ENCODE peak calls at places on chromosomes 7 and 10, in nine cellular contexts. D is testis, Y is epithelial cell of esophagus, L is fibroblast of the aortic adventitia, U is lower lobe of right lung, E is fibroblast of mammary gland, O is fibroblast of villous mesenchyme, P is PC-3, T is HFF-Myc. J is an unnamed sample.

GRCh38 chr7:767941-768729 is 41.1 kb upstream of the PRKAR1B start:
- DNase-seq in D (peak; percentile 90), Y (no peak), L (peak; percentile 67), U (no peak), E (peak; percentile 97), O (peak; percentile 96), P (no peak), T (no peak), J (peak; percentile 38)

GRCh38 chr7:100171087-100171681 is 2.8 kb upstream of the GAL3ST4 start:
- DNase-seq in D (peak; percentile 33), Y (no peak), L (no peak), U (no peak), E (no peak), O (no peak), P (no peak), T (no peak), J (no peak)

GRCh38 chr7:15104411-15105092 is 202.0 kb upstream of the DGKB start:
- DNase-seq in D (no peak), Y (no peak), L (no peak), U (no peak), E (no peak), O (peak; percentile 2), P (no peak), T (no peak), J (no peak)

GRCh38 chr7:1744296-1745017 is 74.4 kb downstream of the ELFN1 start:
- DNase-seq in D (no peak), Y (no peak), L (no peak), U (no peak), E (no peak), O (no peak), P (no peak), T (no peak), J (no peak)

GRCh38 chr7:151645311-151645710 is 125.6 kb upstream of the RHEB start:
- DNase-seq in D (no peak), Y (peak; percentile 17), L (no peak), U (no peak), E (no peak), O (no peak), P (no peak), T (no peak), J (no peak)

GRCh38 chr7:26549281-26549943 is 257.8 kb downstream of the SNX10 start:
- DNase-seq in D (no peak), Y (no peak), L (no peak), U (no peak), E (no peak), O (no peak), P (peak; percentile 98), T (peak; percentile 5), J (no peak)

GRCh38 chr10:101563007-101563406 is 25.1 kb downstream of the POLL start:
- DNase-seq in D (peak; percentile 6), Y (no peak), L (no peak), U (no peak), E (no peak), O (no peak), P (no peak), T (no peak), J (no peak)

GRCh38 chr7:50142421-50143113 is 49.5 kb upstream of the ZPBP start:
- DNase-seq in D (no peak), Y (peak; percentile 37), L (peak; percentile 60), U (no peak), E (peak; percentile 42), O (peak; percentile 35), P (peak; percentile 59), T (peak; percentile 17), J (peak; percentile 66)

GRCh38 chr10:11237571-11237970 is 219.9 kb downstream of the CELF2 start:
- DNase-seq in D (no peak), Y (no peak), L (no peak), U (no peak), E (no peak), O (no peak), P (no peak), T (no peak), J (no peak)

GRCh38 chr10:103111031-103111917 is 81.8 kb downstream of the NT5C2 start:
- DNase-seq in D (no peak), Y (no peak), L (peak; percentile 41), U (no peak), E (peak; percentile 52), O (peak; percentile 70), P (no peak), T (peak; percentile 30), J (no peak)

GRCh38 chr10:32577448-32577847 is 131.5 kb downstream of the CCDC7 start:
- DNase-seq in D (no peak), Y (peak; percentile 14), L (no peak), U (no peak), E (peak; percentile 5), O (no peak), P (peak; percentile 40), T (no peak), J (no peak)

GRCh38 chr10:110502851-110503301 is 5.2 kb downstream of the DUSP5 start:
- DNase-seq in D (peak; percentile 71), Y (no peak), L (peak; percentile 93), U (no peak), E (peak; percentile 90), O (peak; percentile 58), P (peak; percentile 63), T (no peak), J (peak; percentile 17)

GRCh38 chr7:17806631-17807030 is 133.7 kb downstream of the SNX13 start:
- DNase-seq in D (no peak), Y (no peak), L (no peak), U (no peak), E (no peak), O (no peak), P (no peak), T (no peak), J (no peak)

DNA sequence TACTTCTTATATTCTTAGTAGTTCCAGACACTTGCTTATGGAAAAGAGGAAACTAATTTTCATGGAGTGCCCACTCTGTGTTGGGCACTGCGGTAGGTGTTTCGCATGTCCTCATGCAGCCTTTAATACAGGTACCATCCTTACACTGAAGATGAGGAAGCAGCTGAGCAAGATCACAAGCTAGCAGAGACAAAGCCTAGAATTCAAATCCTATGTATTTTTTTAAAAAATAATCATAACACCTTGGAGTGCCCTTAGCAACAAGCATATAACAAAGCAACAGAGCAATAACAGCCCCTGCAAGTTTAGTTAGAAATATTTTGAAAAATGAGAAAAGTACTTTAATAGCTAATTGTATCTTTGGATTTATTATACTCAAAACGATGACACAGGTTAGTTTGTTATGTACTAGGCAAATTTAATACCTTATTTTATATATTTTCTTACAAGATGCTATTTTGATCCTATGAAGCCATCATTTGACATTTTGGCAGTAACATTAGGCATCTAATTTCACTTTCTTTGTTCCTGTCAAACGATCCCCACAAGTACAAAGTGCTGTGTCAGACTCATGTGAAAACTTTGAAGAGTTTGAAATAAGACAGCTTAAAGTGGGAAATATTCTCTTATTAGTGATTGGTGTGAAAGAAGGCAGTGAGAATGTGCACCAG is 245.8 kb downstream of the CDK14 start:
- DNase-seq in D (no peak), Y (no peak), L (no peak), U (no peak), E (no peak), O (no peak), P (no peak), T (no peak), J (no peak)
- H3K4me3 ChIP-seq in D (no peak overlapping the region), Y (no peak overlapping the region), L (no peak overlapping the region), U (no peak overlapping the region), E (no peak overlapping the region), O (no peak overlapping the region), P (no peak overlapping the region), T (no peak overlapping the region), J (no peak overlapping the region)

DNA sequence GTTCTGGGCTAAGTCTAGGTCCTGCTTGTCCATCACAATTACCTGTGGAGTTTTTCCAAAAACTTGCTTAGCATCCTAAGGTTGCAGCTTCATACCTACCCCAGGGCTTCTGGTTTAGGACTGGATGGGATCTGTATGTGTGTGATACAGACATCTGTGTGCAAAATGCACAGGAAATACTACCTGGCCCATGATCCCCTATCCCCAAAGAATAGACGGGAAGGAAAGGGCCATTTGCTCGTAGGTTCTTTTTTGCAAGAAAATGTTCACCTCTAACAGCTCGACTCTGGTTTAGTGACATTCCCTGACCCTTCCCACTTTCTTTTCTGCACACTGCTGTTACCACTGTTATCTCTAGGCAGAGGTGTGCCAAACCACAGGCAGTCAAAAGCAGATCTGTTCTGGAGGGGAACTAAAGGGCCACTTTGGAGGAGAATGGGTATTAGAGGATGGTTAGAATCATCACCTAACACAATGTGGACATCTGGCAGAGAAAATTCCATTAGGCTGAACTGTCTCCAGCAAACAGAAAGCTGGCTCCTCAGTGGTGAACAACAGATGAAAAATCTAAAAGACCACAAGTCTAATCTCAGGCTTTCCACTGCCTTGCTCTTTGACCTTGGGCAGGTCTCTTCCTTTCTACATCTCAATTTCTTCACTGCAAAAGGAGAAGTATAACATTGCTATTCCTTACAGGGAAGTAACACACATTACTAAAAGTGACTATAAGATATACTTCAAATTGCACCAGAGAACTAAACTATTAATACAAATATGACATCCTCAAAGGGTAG is 107.4 kb downstream of the UBE2H start:
- DNase-seq in D (no peak), Y (peak; percentile 38), L (peak; percentile 86), U (no peak), E (peak; percentile 86), O (peak; percentile 75), P (peak; percentile 68), T (peak; percentile 75), J (no peak)
- H3K4me3 ChIP-seq in D (no peak overlapping the region), Y (no peak overlapping the region), L (no peak overlapping the region), U (no peak overlapping the region), E (no peak overlapping the region), O (no peak overlapping the region), P (peak overlapping the region; percentile 26), T (no peak overlapping the region), J (no peak overlapping the region)

DNA sequence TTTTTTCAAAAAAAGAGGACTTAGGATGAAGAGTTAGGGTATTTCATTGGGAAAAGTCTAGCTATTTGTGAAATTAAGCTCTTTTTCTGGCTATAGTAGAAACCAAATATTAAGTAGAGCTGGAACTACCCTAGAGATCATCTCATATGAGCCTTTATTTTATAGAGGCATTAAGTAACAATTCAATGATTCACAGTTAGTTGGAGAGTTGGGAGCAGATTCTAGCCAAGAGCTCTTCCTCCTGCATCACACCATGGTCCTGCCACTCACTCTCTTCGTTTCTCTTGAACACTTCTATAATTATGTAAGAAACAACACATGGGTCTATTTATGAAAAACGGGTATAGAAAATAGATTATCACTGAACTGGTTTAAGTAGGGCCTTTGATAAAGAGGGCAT is 76.1 kb upstream of the ANK3 start:
- DNase-seq in D (no peak), Y (peak; percentile 72), L (peak; percentile 57), U (no peak), E (peak; percentile 43), O (no peak), P (peak; percentile 93), T (no peak), J (no peak)
- H3K4me3 ChIP-seq in D (no peak overlapping the region), Y (no peak overlapping the region), L (no peak overlapping the region), U (no peak overlapping the region), E (no peak overlapping the region), O (no peak overlapping the region), P (peak overlapping the region; percentile 9), T (no peak overlapping the region), J (no peak overlapping the region)

GRCh38 chr10:96272986-96273280 is 1.6 kb upstream of the BLNK start:
- DNase-seq in D (no peak), Y (peak; percentile 77), L (no peak), U (no peak), E (no peak), O (no peak), P (no peak), T (no peak), J (no peak)
- H3K4me3 ChIP-seq in D (no peak overlapping the region), Y (no peak overlapping the region), L (no peak overlapping the region), U (peak overlapping the region; percentile 18), E (no peak overlapping the region), O (no peak overlapping the region), P (no peak overlapping the region), T (no peak overlapping the region), J (no peak overlapping the region)

J was measured in CD4-positive, CD25-positive, alpha-beta regulatory T cell.